ENCODE peak calls at places on chromosomes 6 and 20, in four cellular contexts. One of them, this sample, is unnamed.
A peak's percentile ranks its signal among the peaks of the same experiment; 100 is the strongest.

GRCh38 chr20:59937150-59937549 is 3.0 kb downstream of the PPP1R3D start:
- DNase-seq in substantia nigra: no peak
- DNase-seq in heart left ventricle: no peak
- DNase-seq in left ventricle myocardium inferior: no peak
- DNase-seq in this sample: no peak

GRCh38 chr20:51837436-51837835 is 35.1 kb upstream of the SALL4 start:
- DNase-seq in substantia nigra: no peak
- DNase-seq in heart left ventricle: no peak
- DNase-seq in left ventricle myocardium inferior: no peak
- DNase-seq in this sample: no peak

GRCh38 chr6:111709615-111710398 is 104.1 kb upstream of the TRAF3IP2 start:
- DNase-seq in left ventricle myocardium inferior: no peak
- DNase-seq in substantia nigra: peak; percentile 38
- DNase-seq in heart left ventricle: peak; percentile 59
- DNase-seq in this sample: no peak

GRCh38 chr6:34462561-34462971 is 3.3 kb upstream of the PACSIN1 start:
- DNase-seq in heart left ventricle: peak; percentile 84
- DNase-seq in left ventricle myocardium inferior: peak; percentile 62
- DNase-seq in substantia nigra: no peak
- DNase-seq in this sample: no peak

GRCh38 chr6:52361347-52361944 is 505 bp upstream of the PAQR8 start:
- DNase-seq in substantia nigra: peak; percentile 31
- DNase-seq in left ventricle myocardium inferior: peak; percentile 19
- DNase-seq in heart left ventricle: peak; percentile 45
- DNase-seq in this sample: no peak

GRCh38 chr6:138988469-138988834 is 399 bp upstream of the REPS1 start:
- DNase-seq in heart left ventricle: no peak
- DNase-seq in substantia nigra: no peak
- DNase-seq in left ventricle myocardium inferior: no peak
- DNase-seq in this sample: no peak

GRCh38 chr6:150998992-150999975 is 133.8 kb downstream of the MTHFD1L start:
- DNase-seq in left ventricle myocardium inferior: no peak
- DNase-seq in substantia nigra: no peak
- DNase-seq in heart left ventricle: no peak
- DNase-seq in this sample: no peak

GRCh38 chr20:7094438-7094997 is 327.0 kb downstream of the BMP2 start:
- DNase-seq in substantia nigra: peak; percentile 30
- DNase-seq in left ventricle myocardium inferior: no peak
- DNase-seq in heart left ventricle: no peak
- DNase-seq in this sample: no peak

GRCh38 chr6:166424431-166424830 is 41.7 kb upstream of the MPC1 start:
- DNase-seq in heart left ventricle: no peak
- DNase-seq in left ventricle myocardium inferior: no peak
- DNase-seq in substantia nigra: peak; percentile 25
- DNase-seq in this sample: no peak

GRCh38 chr6:15504040-15504491 is 158.8 kb downstream of the DTNBP1 start:
- DNase-seq in substantia nigra: peak; percentile 39
- DNase-seq in left ventricle myocardium inferior: peak; percentile 78
- DNase-seq in heart left ventricle: peak; percentile 86
- DNase-seq in this sample: no peak

GRCh38 chr20:43513298-43514061 is 6.0 kb downstream of the L3MBTL1 start:
- DNase-seq in left ventricle myocardium inferior: no peak
- DNase-seq in heart left ventricle: no peak
- DNase-seq in substantia nigra: no peak
- DNase-seq in this sample: no peak

GRCh38 chr20:3865152-3865886 is 18.7 kb downstream of the MAVS start:
- DNase-seq in left ventricle myocardium inferior: no peak
- DNase-seq in substantia nigra: no peak
- DNase-seq in heart left ventricle: no peak
- DNase-seq in this sample: no peak

GRCh38 chr6:162868397-162868796 is 140.6 kb downstream of the PACRG start:
- DNase-seq in substantia nigra: no peak
- DNase-seq in heart left ventricle: no peak
- DNase-seq in left ventricle myocardium inferior: no peak
- DNase-seq in this sample: no peak

GRCh38 chr6:74872754-74873446 is 333.0 kb downstream of the COL12A1 start:
- DNase-seq in substantia nigra: no peak
- DNase-seq in heart left ventricle: no peak
- DNase-seq in left ventricle myocardium inferior: no peak
- DNase-seq in this sample: no peak

GRCh38 chr6:21586760-21587181 is 6.8 kb upstream of the SOX4 start:
- DNase-seq in heart left ventricle: no peak
- DNase-seq in left ventricle myocardium inferior: no peak
- DNase-seq in substantia nigra: no peak
- DNase-seq in this sample: no peak

GRCh38 chr6:136547336-136547735 is 2.9 kb downstream of the MAP7 start:
- DNase-seq in heart left ventricle: no peak
- DNase-seq in left ventricle myocardium inferior: no peak
- DNase-seq in substantia nigra: no peak
- DNase-seq in this sample: no peak

GRCh38 chr6:16206595-16207037 is 31.8 kb upstream of the GMPR start:
- DNase-seq in substantia nigra: peak; percentile 34
- DNase-seq in left ventricle myocardium inferior: no peak
- DNase-seq in heart left ventricle: peak; percentile 48
- DNase-seq in this sample: peak; percentile 24

GRCh38 chr6:36129889-36130671 is at the start of gene MAPK13:
- DNase-seq in substantia nigra: no peak
- DNase-seq in heart left ventricle: no peak
- DNase-seq in left ventricle myocardium inferior: no peak
- DNase-seq in this sample: no peak

GRCh38 chr20:710762-711120 is 35.1 kb upstream of the SCRT2 start:
- DNase-seq in substantia nigra: no peak
- DNase-seq in left ventricle myocardium inferior: no peak
- DNase-seq in heart left ventricle: no peak
- DNase-seq in this sample: no peak

GRCh38 chr6:168123165-168123911 is 44.3 kb upstream of the FRMD1 start:
- DNase-seq in left ventricle myocardium inferior: no peak
- DNase-seq in heart left ventricle: no peak
- DNase-seq in substantia nigra: no peak
- DNase-seq in this sample: no peak

GRCh38 chr6:116399287-116399686 is 28.5 kb downstream of the DSE start:
- DNase-seq in heart left ventricle: no peak
- DNase-seq in substantia nigra: no peak
- DNase-seq in left ventricle myocardium inferior: no peak
- DNase-seq in this sample: no peak

GRCh38 chr6:22146581-22147468 is 150.0 kb downstream of the PRL start:
- DNase-seq in substantia nigra: peak; percentile 63
- DNase-seq in heart left ventricle: no peak
- DNase-seq in left ventricle myocardium inferior: no peak
- DNase-seq in this sample: peak; percentile 37

GRCh38 chr20:43379239-43379917 is 78.3 kb upstream of the SRSF6 start:
- DNase-seq in left ventricle myocardium inferior: no peak
- DNase-seq in substantia nigra: no peak
- DNase-seq in heart left ventricle: no peak
- DNase-seq in this sample: no peak

GRCh38 chr20:31863296-31864085 is 6.8 kb downstream of the DUSP15 start:
- DNase-seq in heart left ventricle: no peak
- DNase-seq in left ventricle myocardium inferior: no peak
- DNase-seq in substantia nigra: no peak
- DNase-seq in this sample: no peak

GRCh38 chr6:56664007-56664406 is 21.3 kb upstream of the DST start:
- DNase-seq in left ventricle myocardium inferior: no peak
- DNase-seq in heart left ventricle: no peak
- DNase-seq in substantia nigra: no peak
- DNase-seq in this sample: no peak

GRCh38 chr6:35047265-35048011 is 93.7 kb downstream of the TCP11 start:
- DNase-seq in left ventricle myocardium inferior: no peak
- DNase-seq in heart left ventricle: no peak
- DNase-seq in substantia nigra: no peak
- DNase-seq in this sample: no peak

GRCh38 chr6:25172819-25173218 is 106.4 kb upstream of the CARMIL1 start:
- DNase-seq in left ventricle myocardium inferior: no peak
- DNase-seq in heart left ventricle: no peak
- DNase-seq in substantia nigra: no peak
- DNase-seq in this sample: no peak

GRCh38 chr6:136764522-136764993 is 27.7 kb downstream of the MAP3K5 start:
- DNase-seq in left ventricle myocardium inferior: no peak
- DNase-seq in heart left ventricle: no peak
- DNase-seq in substantia nigra: no peak
- DNase-seq in this sample: no peak

GRCh38 chr6:115195239-115195638 is 852.4 kb upstream of the HS3ST5 start:
- DNase-seq in left ventricle myocardium inferior: no peak
- DNase-seq in heart left ventricle: no peak
- DNase-seq in substantia nigra: no peak
- DNase-seq in this sample: no peak

GRCh38 chr6:90124904-90125510 is 171.6 kb downstream of the BACH2 start:
- DNase-seq in left ventricle myocardium inferior: no peak
- DNase-seq in substantia nigra: no peak
- DNase-seq in heart left ventricle: no peak
- DNase-seq in this sample: no peak

GRCh38 chr20:13029687-13030510 is 21.1 kb downstream of the SPTLC3 start:
- DNase-seq in substantia nigra: no peak
- DNase-seq in heart left ventricle: no peak
- DNase-seq in left ventricle myocardium inferior: no peak
- DNase-seq in this sample: no peak

GRCh38 chr6:39196648-39197047 is 32.6 kb downstream of the KCNK5 start:
- DNase-seq in heart left ventricle: no peak
- DNase-seq in left ventricle myocardium inferior: no peak
- DNase-seq in substantia nigra: no peak
- DNase-seq in this sample: no peak
- H3K27ac ChIP-seq in heart left ventricle: no peak overlapping the region
- H3K27ac ChIP-seq in left ventricle myocardium inferior: no peak overlapping the region
- H3K27ac ChIP-seq in substantia nigra: no peak overlapping the region
- H3K27ac ChIP-seq in this sample: no peak overlapping the region

GRCh38 chr6:80457044-80457933 is 350.8 kb downstream of the BCKDHB start:
- DNase-seq in left ventricle myocardium inferior: peak; percentile 68
- DNase-seq in heart left ventricle: peak; percentile 76
- DNase-seq in substantia nigra: no peak
- DNase-seq in this sample: no peak

GRCh38 chr6:80454661-80455365 is 348.3 kb downstream of the BCKDHB start:
- DNase-seq in left ventricle myocardium inferior: no peak
- DNase-seq in substantia nigra: no peak
- DNase-seq in heart left ventricle: no peak
- DNase-seq in this sample: no peak

GRCh38 chr6:80449756-80450155 is 343.3 kb downstream of the BCKDHB start:
- DNase-seq in left ventricle myocardium inferior: no peak
- DNase-seq in heart left ventricle: no peak
- DNase-seq in substantia nigra: no peak
- DNase-seq in this sample: no peak

GRCh38 chr6:80454197-80454596 is 347.7 kb downstream of the BCKDHB start:
- DNase-seq in heart left ventricle: no peak
- DNase-seq in substantia nigra: no peak
- DNase-seq in left ventricle myocardium inferior: no peak
- DNase-seq in this sample: no peak
- H3K27ac ChIP-seq in heart left ventricle: no peak overlapping the region
- H3K27ac ChIP-seq in substantia nigra: no peak overlapping the region
- H3K27ac ChIP-seq in left ventricle myocardium inferior: no peak overlapping the region
- H3K27ac ChIP-seq in this sample: no peak overlapping the region

GRCh38 chr20:63627129-63627699 is 313 bp upstream of the GMEB2 start:
- DNase-seq in left ventricle myocardium inferior: peak; percentile 96
- DNase-seq in substantia nigra: peak; percentile 89
- DNase-seq in heart left ventricle: peak; percentile 97
- DNase-seq in this sample: peak; percentile 80

GRCh38 chr20:63625771-63626423 is 1.0 kb downstream of the GMEB2 start:
- DNase-seq in substantia nigra: peak; percentile 52
- DNase-seq in heart left ventricle: peak; percentile 30
- DNase-seq in left ventricle myocardium inferior: peak; percentile 31
- DNase-seq in this sample: no peak

GRCh38 chr20:63626424-63627128 is at the start of gene GMEB2:
- DNase-seq in substantia nigra: peak; percentile 84
- DNase-seq in heart left ventricle: peak; percentile 87
- DNase-seq in left ventricle myocardium inferior: peak; percentile 81
- DNase-seq in this sample: peak; percentile 77

GRCh38 chr20:63627700-63628245 is 872 bp upstream of the GMEB2 start:
- DNase-seq in substantia nigra: no peak
- DNase-seq in left ventricle myocardium inferior: no peak
- DNase-seq in heart left ventricle: peak; percentile 42
- DNase-seq in this sample: no peak

GRCh38 chr20:63628246-63628975 is 1.5 kb upstream of the GMEB2 start:
- DNase-seq in heart left ventricle: peak; percentile 63
- DNase-seq in left ventricle myocardium inferior: no peak
- DNase-seq in substantia nigra: no peak
- DNase-seq in this sample: no peak
- H3K27ac ChIP-seq in heart left ventricle: peak overlapping the region; percentile 67
- H3K27ac ChIP-seq in left ventricle myocardium inferior: peak overlapping the region; percentile 99
- H3K27ac ChIP-seq in substantia nigra: peak overlapping the region; percentile 96
- H3K27ac ChIP-seq in this sample: no peak overlapping the region

GRCh38 chr6:41937472-41937871 is 4.1 kb downstream of the CCND3 start:
- DNase-seq in left ventricle myocardium inferior: no peak
- DNase-seq in heart left ventricle: no peak
- DNase-seq in substantia nigra: no peak
- DNase-seq in this sample: no peak
- H3K27ac ChIP-seq in left ventricle myocardium inferior: peak overlapping the region; percentile 97
- H3K27ac ChIP-seq in heart left ventricle: peak overlapping the region; percentile 85
- H3K27ac ChIP-seq in substantia nigra: no peak overlapping the region
- H3K27ac ChIP-seq in this sample: no peak overlapping the region

GRCh38 chr20:24504331-24505285 is 35.2 kb downstream of the SYNDIG1 start:
- DNase-seq in left ventricle myocardium inferior: no peak
- DNase-seq in substantia nigra: no peak
- DNase-seq in heart left ventricle: no peak
- DNase-seq in this sample: no peak

GRCh38 chr20:24507182-24507853 is 37.9 kb downstream of the SYNDIG1 start:
- DNase-seq in substantia nigra: no peak
- DNase-seq in left ventricle myocardium inferior: no peak
- DNase-seq in heart left ventricle: no peak
- DNase-seq in this sample: no peak

GRCh38 chr20:24506146-24506545 is 36.7 kb downstream of the SYNDIG1 start:
- DNase-seq in left ventricle myocardium inferior: no peak
- DNase-seq in substantia nigra: no peak
- DNase-seq in heart left ventricle: no peak
- DNase-seq in this sample: no peak

GRCh38 chr20:24503352-24503931 is 34.0 kb downstream of the SYNDIG1 start:
- DNase-seq in heart left ventricle: peak; percentile 73
- DNase-seq in substantia nigra: peak; percentile 43
- DNase-seq in left ventricle myocardium inferior: peak; percentile 51
- DNase-seq in this sample: peak; percentile 36

DNA sequence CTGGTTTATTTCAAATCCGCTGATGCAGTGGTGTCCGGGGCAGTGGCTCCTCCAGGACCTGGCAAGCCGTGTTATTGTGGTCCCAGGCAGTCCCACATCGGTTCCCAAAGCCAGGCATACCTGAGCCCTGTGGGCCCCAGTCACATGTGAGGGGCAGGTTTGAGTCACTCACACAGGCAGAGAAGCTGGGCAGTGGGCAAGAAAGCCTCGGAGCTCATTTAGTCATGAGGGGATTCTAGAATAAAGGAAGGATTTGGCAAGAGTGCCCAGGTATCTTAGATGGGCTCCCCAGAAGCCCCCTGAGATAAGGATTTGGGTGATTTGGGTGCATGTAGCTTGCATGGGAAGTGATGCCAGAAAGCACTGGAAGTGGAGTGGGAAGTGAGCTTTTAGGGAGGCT is 37.3 kb downstream of the SYNDIG1 start:
- DNase-seq in left ventricle myocardium inferior: no peak
- DNase-seq in heart left ventricle: no peak
- DNase-seq in substantia nigra: no peak
- DNase-seq in this sample: no peak
- H3K27ac ChIP-seq in left ventricle myocardium inferior: no peak overlapping the region
- H3K27ac ChIP-seq in heart left ventricle: peak overlapping the region; percentile 1
- H3K27ac ChIP-seq in substantia nigra: peak overlapping the region; percentile 53
- H3K27ac ChIP-seq in this sample: no peak overlapping the region

This sample was measured in caudate nucleus.